ENCODE peak calls at places on chromosomes 7 and 10, in four cellular contexts. M is esophagus squamous epithelium; Z is CD8-positive, alpha-beta memory T cell; Y is heart right ventricle. N is an unnamed sample.

GRCh38 chr7:30412810-30413504 is 65.6 kb downstream of the NOD1 start:
- DNase-seq in Z (peak; percentile 18), M (no peak), Y (peak; percentile 49), N (no peak)

GRCh38 chr7:32890010-32890552 is 1.5 kb downstream of the KBTBD2 start:
- DNase-seq in Y (no peak), Z (no peak), M (no peak), N (no peak)

GRCh38 chr7:155371884-155372781 is 74.5 kb downstream of the INSIG1 start:
- DNase-seq in M (no peak), Y (no peak), Z (no peak), N (peak; percentile 25)

GRCh38 chr10:30125484-30125883 is 66.1 kb upstream of the JCAD start:
- DNase-seq in Z (no peak), M (no peak), Y (no peak), N (no peak)

GRCh38 chr7:75762350-75762917 is 9.6 kb downstream of the CCL26 start:
- DNase-seq in M (no peak), Z (peak; percentile 53), Y (no peak), N (no peak)

GRCh38 chr7:34069676-34070075 is 164.3 kb downstream of the BMPER start:
- DNase-seq in Y (no peak), M (no peak), Z (no peak), N (no peak)

GRCh38 chr10:48243487-48243886 is 31.0 kb downstream of the FRMPD2 start:
- DNase-seq in Y (no peak), M (no peak), Z (no peak), N (no peak)

GRCh38 chr7:66748791-66749190 is 8.3 kb downstream of the RABGEF1 start:
- DNase-seq in Z (no peak), M (no peak), Y (peak; percentile 73), N (no peak)

GRCh38 chr7:100649826-100650565 is 6.3 kb downstream of the ACTL6B start:
- DNase-seq in M (no peak), Y (no peak), Z (no peak), N (no peak)

GRCh38 chr10:91349381-91349780 is 60.8 kb upstream of the HECTD2 start:
- DNase-seq in Y (peak; percentile 16), Z (no peak), M (no peak), N (no peak)

GRCh38 chr10:125153693-125154490 is 6.5 kb downstream of the CTBP2 start:
- DNase-seq in Y (no peak), M (no peak), Z (no peak), N (no peak)

GRCh38 chr7:1933066-1933835 is 263.2 kb downstream of the ELFN1 start:
- DNase-seq in M (no peak), Y (no peak), Z (no peak), N (no peak)

GRCh38 chr7:99617187-99617781 is 538 bp downstream of the ZSCAN25 start:
- DNase-seq in Z (no peak), M (no peak), Y (no peak), N (no peak)

GRCh38 chr10:122841569-122841968 is 4.1 kb downstream of the CUZD1 start:
- DNase-seq in Z (no peak), M (no peak), Y (no peak), N (no peak)

GRCh38 chr10:33180390-33180789 is 154.1 kb downstream of the NRP1 start:
- DNase-seq in M (no peak), Z (no peak), Y (no peak), N (no peak)

GRCh38 chr10:104299031-104299904 is 30.3 kb downstream of the GSTO2 start:
- DNase-seq in M (no peak), Y (peak; percentile 64), Z (no peak), N (no peak)

GRCh38 chr10:88076027-88076880 is 212.8 kb downstream of the PTEN start:
- DNase-seq in M (no peak), Y (no peak), Z (no peak), N (no peak)

GRCh38 chr7:131161103-131161502 is 166.6 kb upstream of the MKLN1 start:
- DNase-seq in Y (no peak), Z (no peak), M (no peak), N (no peak)

GRCh38 chr7:36746347-36746746 is 22.1 kb upstream of the AOAH start:
- DNase-seq in M (no peak), Z (no peak), Y (no peak), N (no peak)

GRCh38 chr10:132052124-132052523 is 13.6 kb upstream of the JAKMIP3 start:
- DNase-seq in Z (no peak), M (no peak), Y (no peak), N (no peak)

GRCh38 chr7:22723171-22723601 is 3.8 kb upstream of the IL6 start:
- DNase-seq in Z (no peak), M (no peak), Y (peak; percentile 84), N (no peak)

GRCh38 chr7:90626011-90626410 is 29.9 kb downstream of the CDK14 start:
- DNase-seq in Z (no peak), M (no peak), Y (no peak), N (no peak)

GRCh38 chr7:3188946-3189345 is 112.1 kb upstream of the SDK1 start:
- DNase-seq in M (no peak), Y (no peak), Z (no peak), N (no peak)

GRCh38 chr10:31042670-31043069 is 11.0 kb upstream of the ZNF438 start:
- DNase-seq in Y (no peak), Z (no peak), M (no peak), N (no peak)

GRCh38 chr7:42340462-42340861 is 103.5 kb upstream of the GLI3 start:
- DNase-seq in Y (no peak), M (no peak), Z (no peak), N (no peak)

GRCh38 chr10:4533626-4534025 is 292.4 kb upstream of the AKR1E2 start:
- DNase-seq in M (no peak), Y (no peak), Z (no peak), N (no peak)

GRCh38 chr10:114471906-114472873 is 67.9 kb upstream of the AFAP1L2 start:
- DNase-seq in Y (no peak), Z (no peak), M (no peak), N (no peak)
- H3K27ac ChIP-seq in Y (peak overlapping the region; percentile 34), Z (no peak overlapping the region), M (peak overlapping the region; percentile 6), N (no peak overlapping the region)

DNA sequence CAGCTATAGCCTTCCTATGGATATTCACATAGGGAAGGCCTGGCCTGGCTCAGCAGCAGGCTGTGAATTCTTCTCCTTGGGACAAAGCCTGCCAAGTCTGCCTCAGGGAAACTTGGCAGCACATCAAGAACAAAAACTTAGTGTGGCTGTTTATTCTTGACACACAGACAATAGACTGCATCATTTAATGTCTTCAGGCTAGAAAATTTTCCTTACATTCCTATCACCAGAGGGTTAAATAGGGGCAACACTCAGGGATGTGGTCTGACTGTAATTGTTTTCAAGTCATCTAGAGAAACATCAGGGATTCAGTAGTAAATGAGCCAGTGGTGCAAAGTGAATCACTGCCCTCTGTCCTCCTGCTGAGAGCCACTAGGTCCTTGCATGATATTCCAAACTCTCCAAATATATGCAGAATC is 137.3 kb downstream of the SEMA3C start:
- DNase-seq in M (no peak), Z (no peak), Y (peak; percentile 42), N (no peak)
- H3K4me1 ChIP-seq in M (no peaks in the 10 kb centered on the region), Z (no peaks in the 10 kb centered on the region), Y (peaks cover 32% of the 10 kb centered on the region), N (no peaks in the 10 kb centered on the region)

GRCh38 chr10:117553171-117553814 is 10.7 kb downstream of the EMX2 start:
- DNase-seq in Z (no peak), Y (no peak), M (no peak), N (no peak)
- H3K27me3 ChIP-seq in Z (peaks cover 24% of the 10 kb centered on the region), Y (peaks cover 92% of the 10 kb centered on the region), M (peaks cover 44% of the 10 kb centered on the region), N (peaks cover 31% of the 10 kb centered on the region)

GRCh38 chr10:97412891-97413304 is 11.8 kb upstream of the RRP12 start:
- DNase-seq in Z (no peak), Y (no peak), M (no peak), N (peak; percentile 59)
- H3K27ac ChIP-seq in Z (no peak overlapping the region), Y (no peak overlapping the region), M (peak overlapping the region; percentile 85), N (no peak overlapping the region)

DNA sequence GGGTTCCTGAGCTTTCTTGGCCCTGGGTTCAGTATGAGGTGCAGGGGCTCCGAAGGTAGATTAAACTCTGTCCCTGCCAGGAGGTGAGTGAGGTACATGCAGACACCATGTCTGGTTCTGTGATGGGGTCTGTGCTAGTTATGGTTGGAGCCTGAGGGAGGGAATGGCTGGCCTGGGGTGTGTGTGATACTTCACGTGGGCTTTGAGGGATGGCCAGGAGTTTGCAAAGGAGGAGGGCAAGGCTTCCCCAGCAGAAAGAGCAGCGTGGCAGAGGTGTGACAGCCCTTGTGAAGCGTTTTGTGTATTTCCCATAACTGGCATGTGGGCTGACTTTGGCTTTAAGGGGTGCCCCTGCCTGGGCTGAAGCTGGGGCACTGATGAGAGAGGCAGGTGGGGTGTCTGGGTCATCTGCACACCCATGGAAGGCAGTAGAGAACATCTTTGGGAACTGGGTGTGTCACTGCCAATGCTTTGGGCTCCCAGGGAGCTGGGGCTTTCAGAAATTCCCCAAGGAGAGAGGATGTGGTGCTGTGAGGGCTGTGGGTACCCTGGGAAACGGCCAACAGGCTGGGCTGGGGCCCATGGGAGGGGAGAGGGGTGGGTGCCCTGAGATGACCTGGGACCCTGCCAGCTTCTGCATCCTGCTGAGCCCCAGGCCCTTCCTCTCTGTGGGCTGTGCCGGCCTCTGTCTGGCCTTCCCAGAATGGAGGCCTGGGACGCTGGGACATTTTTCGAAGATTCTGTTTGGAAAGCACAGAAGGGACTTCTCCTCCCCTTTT is 4.6 kb downstream of the PALD1 start:
- DNase-seq in M (no peak), Y (no peak), Z (no peak), N (no peak)
- H3K4me1 ChIP-seq in M (peaks cover 22% of the 10 kb centered on the region), Y (peaks cover 67% of the 10 kb centered on the region), Z (peaks cover 25% of the 10 kb centered on the region), N (peaks cover 28% of the 10 kb centered on the region)

DNA sequence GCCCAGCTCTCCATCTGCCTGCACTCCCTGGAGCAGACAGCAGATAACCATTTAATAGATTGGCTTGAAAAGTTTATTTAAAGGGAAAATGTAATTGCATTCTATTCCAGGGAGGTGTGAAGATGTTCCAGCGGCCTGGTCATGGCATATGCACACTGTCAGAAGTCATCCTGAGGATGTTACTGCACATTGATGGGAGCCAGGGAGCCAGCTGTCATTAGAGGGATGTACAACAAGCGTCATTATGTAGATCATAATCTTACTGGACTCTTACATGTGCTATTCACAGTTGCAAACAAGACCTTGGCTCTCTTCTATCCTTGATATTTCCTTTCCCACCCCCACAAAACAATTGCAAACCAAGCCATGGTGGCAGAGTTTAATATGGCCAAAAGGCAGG is 65.4 kb downstream of the FAM204A start:
- DNase-seq in Z (no peak), M (no peak), Y (no peak), N (no peak)
- H3K27me3 ChIP-seq in Z (no peaks in the 10 kb centered on the region), M (no peaks in the 10 kb centered on the region), Y (peaks cover 11% of the 10 kb centered on the region), N (peaks cover 10% of the 10 kb centered on the region)

GRCh38 chr10:77417359-77417758 is 220.2 kb downstream of the KCNMA1 start:
- DNase-seq in Y (no peak), M (no peak), Z (no peak), N (no peak)
- H3K27ac ChIP-seq in Y (no peak overlapping the region), M (peak overlapping the region; percentile 74), Z (no peak overlapping the region), N (no peak overlapping the region)

N was measured in CD4-positive, CD25-positive, alpha-beta regulatory T cell.